ENCODE peak calls at places on chromosomes 13 and 19, in ten cellular contexts. One of them, this sample, is unnamed.

GRCh38 chr19:31277516-31277915 is 71.7 kb downstream of the TSHZ3 start:
- DNase-seq in heart right ventricle: no peak
- DNase-seq in CD8-positive, alpha-beta memory T cell: no peak
- DNase-seq in fibroblast of lung: no peak
- DNase-seq in tibial artery: no peak
- DNase-seq in IMR-90: no peak
- DNase-seq in bronchial epithelial cell: no peak
- DNase-seq in epithelial cell of esophagus: no peak
- DNase-seq in PC-9: no peak
- DNase-seq in astrocyte: no peak
- DNase-seq in this sample: no peak

GRCh38 chr19:19860756-19861390 is 4.8 kb upstream of the ZNF253 start:
- DNase-seq in tibial artery: no peak
- DNase-seq in bronchial epithelial cell: no peak
- DNase-seq in heart right ventricle: no peak
- DNase-seq in IMR-90: no peak
- DNase-seq in CD8-positive, alpha-beta memory T cell: no peak
- DNase-seq in epithelial cell of esophagus: peak; percentile 2
- DNase-seq in PC-9: no peak
- DNase-seq in fibroblast of lung: no peak
- DNase-seq in astrocyte: no peak
- DNase-seq in this sample: no peak

GRCh38 chr13:23703241-23703640 is 133.0 kb downstream of the TNFRSF19 start:
- DNase-seq in CD8-positive, alpha-beta memory T cell: no peak
- DNase-seq in astrocyte: no peak
- DNase-seq in bronchial epithelial cell: no peak
- DNase-seq in heart right ventricle: no peak
- DNase-seq in fibroblast of lung: no peak
- DNase-seq in epithelial cell of esophagus: no peak
- DNase-seq in IMR-90: no peak
- DNase-seq in tibial artery: peak; percentile 47
- DNase-seq in PC-9: no peak
- DNase-seq in this sample: no peak

GRCh38 chr19:35476149-35476548 is 14.1 kb downstream of the KRTDAP start:
- DNase-seq in PC-9: no peak
- DNase-seq in bronchial epithelial cell: no peak
- DNase-seq in astrocyte: no peak
- DNase-seq in CD8-positive, alpha-beta memory T cell: no peak
- DNase-seq in epithelial cell of esophagus: no peak
- DNase-seq in tibial artery: no peak
- DNase-seq in IMR-90: no peak
- DNase-seq in fibroblast of lung: no peak
- DNase-seq in heart right ventricle: no peak
- DNase-seq in this sample: no peak

GRCh38 chr13:65330287-65330686 is 1899.8 kb downstream of the PCDH9 start:
- DNase-seq in CD8-positive, alpha-beta memory T cell: no peak
- DNase-seq in fibroblast of lung: no peak
- DNase-seq in bronchial epithelial cell: no peak
- DNase-seq in IMR-90: no peak
- DNase-seq in tibial artery: no peak
- DNase-seq in astrocyte: no peak
- DNase-seq in PC-9: no peak
- DNase-seq in epithelial cell of esophagus: no peak
- DNase-seq in heart right ventricle: no peak
- DNase-seq in this sample: no peak

GRCh38 chr19:39448271-39448670 is 2.9 kb downstream of the SUPT5H start:
- DNase-seq in heart right ventricle: no peak
- DNase-seq in epithelial cell of esophagus: peak; percentile 64
- DNase-seq in PC-9: peak; percentile 39
- DNase-seq in fibroblast of lung: no peak
- DNase-seq in IMR-90: peak; percentile 51
- DNase-seq in tibial artery: no peak
- DNase-seq in astrocyte: peak; percentile 60
- DNase-seq in bronchial epithelial cell: peak; percentile 52
- DNase-seq in CD8-positive, alpha-beta memory T cell: no peak
- DNase-seq in this sample: no peak

GRCh38 chr13:25252229-25252628 is 35.1 kb downstream of the MTMR6 start:
- DNase-seq in CD8-positive, alpha-beta memory T cell: no peak
- DNase-seq in IMR-90: no peak
- DNase-seq in astrocyte: no peak
- DNase-seq in heart right ventricle: no peak
- DNase-seq in tibial artery: no peak
- DNase-seq in epithelial cell of esophagus: no peak
- DNase-seq in PC-9: no peak
- DNase-seq in fibroblast of lung: no peak
- DNase-seq in bronchial epithelial cell: no peak
- DNase-seq in this sample: no peak

GRCh38 chr13:110421696-110422395 is 114.8 kb downstream of the COL4A2 start:
- DNase-seq in astrocyte: peak; percentile 98
- DNase-seq in tibial artery: no peak
- DNase-seq in bronchial epithelial cell: no peak
- DNase-seq in epithelial cell of esophagus: no peak
- DNase-seq in CD8-positive, alpha-beta memory T cell: no peak
- DNase-seq in IMR-90: peak; percentile 90
- DNase-seq in PC-9: no peak
- DNase-seq in fibroblast of lung: peak; percentile 78
- DNase-seq in heart right ventricle: no peak
- DNase-seq in this sample: peak; percentile 97

GRCh38 chr13:45082964-45083363 is 37.3 kb upstream of the GTF2F2 start:
- DNase-seq in fibroblast of lung: peak; percentile 66
- DNase-seq in astrocyte: peak; percentile 70
- DNase-seq in epithelial cell of esophagus: no peak
- DNase-seq in tibial artery: no peak
- DNase-seq in heart right ventricle: no peak
- DNase-seq in PC-9: no peak
- DNase-seq in CD8-positive, alpha-beta memory T cell: no peak
- DNase-seq in IMR-90: peak; percentile 66
- DNase-seq in bronchial epithelial cell: no peak
- DNase-seq in this sample: no peak

GRCh38 chr13:71577127-71577526 is 289.9 kb downstream of the DACH1 start:
- DNase-seq in astrocyte: peak; percentile 67
- DNase-seq in fibroblast of lung: no peak
- DNase-seq in bronchial epithelial cell: peak; percentile 36
- DNase-seq in heart right ventricle: no peak
- DNase-seq in PC-9: peak; percentile 4
- DNase-seq in CD8-positive, alpha-beta memory T cell: no peak
- DNase-seq in epithelial cell of esophagus: peak; percentile 76
- DNase-seq in IMR-90: no peak
- DNase-seq in tibial artery: no peak
- DNase-seq in this sample: no peak

GRCh38 chr13:100566543-100566942 is 22.0 kb downstream of the GGACT start:
- DNase-seq in astrocyte: peak; percentile 41
- DNase-seq in tibial artery: no peak
- DNase-seq in PC-9: peak; percentile 11
- DNase-seq in fibroblast of lung: no peak
- DNase-seq in CD8-positive, alpha-beta memory T cell: no peak
- DNase-seq in IMR-90: peak; percentile 40
- DNase-seq in heart right ventricle: no peak
- DNase-seq in epithelial cell of esophagus: peak; percentile 41
- DNase-seq in bronchial epithelial cell: peak; percentile 59
- DNase-seq in this sample: no peak

GRCh38 chr13:50574731-50575130 is 268.8 kb downstream of the DLEU7 start:
- DNase-seq in CD8-positive, alpha-beta memory T cell: no peak
- DNase-seq in bronchial epithelial cell: no peak
- DNase-seq in astrocyte: peak; percentile 94
- DNase-seq in heart right ventricle: no peak
- DNase-seq in PC-9: no peak
- DNase-seq in epithelial cell of esophagus: no peak
- DNase-seq in tibial artery: no peak
- DNase-seq in fibroblast of lung: no peak
- DNase-seq in IMR-90: no peak
- DNase-seq in this sample: no peak

GRCh38 chr13:52711277-52711676 is 28.3 kb downstream of the CNMD start:
- DNase-seq in heart right ventricle: no peak
- DNase-seq in PC-9: no peak
- DNase-seq in bronchial epithelial cell: no peak
- DNase-seq in astrocyte: no peak
- DNase-seq in tibial artery: no peak
- DNase-seq in epithelial cell of esophagus: no peak
- DNase-seq in CD8-positive, alpha-beta memory T cell: no peak
- DNase-seq in fibroblast of lung: no peak
- DNase-seq in IMR-90: no peak
- DNase-seq in this sample: no peak

GRCh38 chr19:15787611-15788155 is at the start of gene OR10H5:
- DNase-seq in heart right ventricle: no peak
- DNase-seq in tibial artery: no peak
- DNase-seq in bronchial epithelial cell: no peak
- DNase-seq in IMR-90: no peak
- DNase-seq in PC-9: no peak
- DNase-seq in CD8-positive, alpha-beta memory T cell: no peak
- DNase-seq in fibroblast of lung: no peak
- DNase-seq in epithelial cell of esophagus: no peak
- DNase-seq in astrocyte: no peak
- DNase-seq in this sample: no peak

GRCh38 chr13:114105351-114106225 is 26.8 kb downstream of the RASA3 start:
- DNase-seq in PC-9: no peak
- DNase-seq in astrocyte: no peak
- DNase-seq in heart right ventricle: peak; percentile 15
- DNase-seq in bronchial epithelial cell: no peak
- DNase-seq in tibial artery: peak; percentile 18
- DNase-seq in CD8-positive, alpha-beta memory T cell: no peak
- DNase-seq in epithelial cell of esophagus: no peak
- DNase-seq in fibroblast of lung: no peak
- DNase-seq in IMR-90: no peak
- DNase-seq in this sample: no peak

DNA sequence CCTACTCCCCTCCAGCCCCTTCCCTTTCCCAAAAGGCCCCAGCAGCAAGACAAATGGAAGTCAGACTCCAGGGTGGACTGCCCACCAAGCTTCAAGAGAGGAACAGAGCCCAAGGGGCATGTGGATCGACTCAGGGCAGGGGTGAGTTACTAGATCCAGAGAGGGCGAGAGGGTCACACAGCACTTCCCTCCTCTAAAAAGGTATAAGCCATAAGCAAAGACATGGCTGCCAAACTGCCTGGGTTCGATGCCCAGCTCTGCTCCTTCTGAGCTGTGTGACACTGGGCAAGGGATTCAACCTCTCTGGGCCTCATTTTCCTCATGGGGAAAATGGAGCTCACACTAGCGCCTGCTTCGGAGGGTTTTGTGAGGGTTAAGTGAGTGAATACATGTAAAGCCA is 3.8 kb downstream of the PPP1R14A start:
- DNase-seq in heart right ventricle: no peak
- DNase-seq in tibial artery: no peak
- DNase-seq in astrocyte: no peak
- DNase-seq in CD8-positive, alpha-beta memory T cell: no peak
- DNase-seq in fibroblast of lung: no peak
- DNase-seq in bronchial epithelial cell: no peak
- DNase-seq in epithelial cell of esophagus: no peak
- DNase-seq in PC-9: no peak
- DNase-seq in IMR-90: no peak
- DNase-seq in this sample: no peak
- H3K4me3 ChIP-seq in heart right ventricle: peak overlapping the region; percentile 23
- H3K4me3 ChIP-seq in tibial artery: peak overlapping the region; percentile 79
- H3K4me3 ChIP-seq in astrocyte: no peak overlapping the region
- H3K4me3 ChIP-seq in CD8-positive, alpha-beta memory T cell: no peak overlapping the region
- H3K4me3 ChIP-seq in fibroblast of lung: no peak overlapping the region
- H3K4me3 ChIP-seq in bronchial epithelial cell: no peak overlapping the region
- H3K4me3 ChIP-seq in epithelial cell of esophagus: no peak overlapping the region
- H3K4me3 ChIP-seq in PC-9: no peak overlapping the region
- H3K4me3 ChIP-seq in IMR-90: no peak overlapping the region
- H3K4me3 ChIP-seq in this sample: no peak overlapping the region

GRCh38 chr13:33722216-33722900 is 95.6 kb upstream of the RFC3 start:
- DNase-seq in CD8-positive, alpha-beta memory T cell: no peak
- DNase-seq in tibial artery: no peak
- DNase-seq in astrocyte: no peak
- DNase-seq in bronchial epithelial cell: no peak
- DNase-seq in epithelial cell of esophagus: no peak
- DNase-seq in fibroblast of lung: peak; percentile 34
- DNase-seq in heart right ventricle: no peak
- DNase-seq in IMR-90: peak; percentile 7
- DNase-seq in PC-9: no peak
- DNase-seq in this sample: no peak
- H3K4me3 ChIP-seq in CD8-positive, alpha-beta memory T cell: no peak overlapping the region
- H3K4me3 ChIP-seq in tibial artery: no peak overlapping the region
- H3K4me3 ChIP-seq in astrocyte: no peak overlapping the region
- H3K4me3 ChIP-seq in bronchial epithelial cell: no peak overlapping the region
- H3K4me3 ChIP-seq in epithelial cell of esophagus: no peak overlapping the region
- H3K4me3 ChIP-seq in fibroblast of lung: peak overlapping the region; percentile 14
- H3K4me3 ChIP-seq in heart right ventricle: no peak overlapping the region
- H3K4me3 ChIP-seq in IMR-90: no peak overlapping the region
- H3K4me3 ChIP-seq in PC-9: no peak overlapping the region
- H3K4me3 ChIP-seq in this sample: no peak overlapping the region

DNA sequence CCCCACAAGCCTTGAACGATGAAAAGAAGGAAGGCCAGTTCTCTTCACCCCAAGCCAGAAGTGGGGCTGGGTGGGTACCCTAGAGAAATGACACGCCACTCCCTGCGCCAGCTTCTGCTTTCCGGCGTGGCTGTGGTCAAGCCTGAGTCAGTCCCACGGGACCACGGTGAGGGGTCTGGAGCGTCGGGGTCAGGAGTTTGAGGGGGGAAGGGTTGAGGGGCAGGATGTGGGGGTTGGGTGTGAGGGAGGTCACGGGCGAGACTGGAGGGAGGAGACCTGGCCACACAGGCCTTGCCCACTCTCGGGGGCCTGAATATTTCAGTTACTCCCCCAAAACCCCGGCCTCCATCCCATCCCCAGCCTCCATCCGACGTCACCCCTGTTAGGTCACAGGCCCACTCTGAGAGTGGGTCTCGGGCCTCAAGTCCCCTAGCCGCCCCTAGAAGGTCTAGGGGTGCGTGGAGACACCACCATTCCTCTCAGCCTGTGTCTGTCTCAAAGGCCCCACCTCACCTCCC is 500 bp upstream of the IFI30 start:
- DNase-seq in PC-9: no peak
- DNase-seq in IMR-90: no peak
- DNase-seq in epithelial cell of esophagus: no peak
- DNase-seq in tibial artery: peak; percentile 78
- DNase-seq in heart right ventricle: no peak
- DNase-seq in CD8-positive, alpha-beta memory T cell: no peak
- DNase-seq in bronchial epithelial cell: no peak
- DNase-seq in astrocyte: no peak
- DNase-seq in fibroblast of lung: no peak
- DNase-seq in this sample: no peak
- H3K4me3 ChIP-seq in PC-9: peak overlapping the region; percentile 66
- H3K4me3 ChIP-seq in IMR-90: peak overlapping the region; percentile 85
- H3K4me3 ChIP-seq in epithelial cell of esophagus: no peak overlapping the region
- H3K4me3 ChIP-seq in tibial artery: peak overlapping the region; percentile 61
- H3K4me3 ChIP-seq in heart right ventricle: peak overlapping the region; percentile 91
- H3K4me3 ChIP-seq in CD8-positive, alpha-beta memory T cell: peak overlapping the region; percentile 84
- H3K4me3 ChIP-seq in bronchial epithelial cell: no peak overlapping the region
- H3K4me3 ChIP-seq in astrocyte: peak overlapping the region; percentile 68
- H3K4me3 ChIP-seq in fibroblast of lung: no peak overlapping the region
- H3K4me3 ChIP-seq in this sample: peak overlapping the region; percentile 71

DNA sequence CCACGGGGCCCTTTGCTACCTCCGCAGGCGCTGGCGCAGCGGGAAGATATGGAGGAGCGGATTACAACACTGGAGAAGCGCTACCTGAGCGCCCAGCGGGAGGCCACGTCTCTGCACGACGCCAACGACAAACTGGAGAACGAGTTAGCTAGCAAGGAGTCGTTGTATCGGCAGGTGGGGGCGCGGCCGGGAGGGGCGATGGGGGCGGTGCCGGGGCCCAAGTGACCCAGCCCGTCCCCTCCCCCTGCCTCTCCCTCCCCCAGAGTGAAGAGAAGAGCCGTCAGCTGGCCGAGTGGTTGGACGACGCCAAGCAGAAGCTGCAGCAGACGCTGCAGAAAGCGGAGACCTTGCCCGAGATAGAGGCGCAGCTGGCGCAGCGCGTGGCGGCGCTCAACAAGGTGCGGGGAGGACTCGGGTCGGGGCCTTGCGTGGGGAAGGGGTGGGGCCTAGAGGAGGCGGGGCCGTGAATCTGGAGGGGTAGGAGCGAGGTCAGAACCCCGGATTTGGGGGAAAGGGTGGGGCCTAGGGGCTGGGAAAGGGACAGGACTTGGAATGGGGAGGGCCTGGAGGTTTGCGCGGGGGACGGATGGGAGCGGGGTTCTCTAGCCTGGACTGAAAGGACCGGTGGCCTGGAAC is 13.7 kb downstream of the PPFIA3 start:
- DNase-seq in epithelial cell of esophagus: no peak
- DNase-seq in fibroblast of lung: no peak
- DNase-seq in heart right ventricle: peak; percentile 57
- DNase-seq in tibial artery: no peak
- DNase-seq in PC-9: no peak
- DNase-seq in bronchial epithelial cell: no peak
- DNase-seq in IMR-90: no peak
- DNase-seq in CD8-positive, alpha-beta memory T cell: peak; percentile 20
- DNase-seq in astrocyte: no peak
- DNase-seq in this sample: no peak
- H3K4me3 ChIP-seq in epithelial cell of esophagus: peak overlapping the region; percentile 30
- H3K4me3 ChIP-seq in fibroblast of lung: no peak overlapping the region
- H3K4me3 ChIP-seq in heart right ventricle: peak overlapping the region; percentile 43
- H3K4me3 ChIP-seq in tibial artery: peak overlapping the region; percentile 6
- H3K4me3 ChIP-seq in PC-9: no peak overlapping the region
- H3K4me3 ChIP-seq in bronchial epithelial cell: peak overlapping the region; percentile 32
- H3K4me3 ChIP-seq in IMR-90: no peak overlapping the region
- H3K4me3 ChIP-seq in CD8-positive, alpha-beta memory T cell: no peak overlapping the region
- H3K4me3 ChIP-seq in astrocyte: no peak overlapping the region
- H3K4me3 ChIP-seq in this sample: no peak overlapping the region

This sample was measured in Jurkat, Clone E6-1.